ENCODE peak calls at places on chromosomes 6 and 20, in six cellular contexts. X is GM19239; G is HEK293T; U is activated T-cell treated with anti-CD3 and anti-CD28 coated beads, Interleukin-2, amount 50 U/mL, for 72 hours; C is CD4-positive, CD25-positive, alpha-beta regulatory T cell; O is H54. D is an unnamed sample.

GRCh38 chr6:79413562-79414002 is 123.6 kb downstream of the LCA5 start:
- DNase-seq in C (no peak), O (no peak), G (no peak), U (no peak), X (no peak), D (peak)

GRCh38 chr20:57031867-57032355 is 234.5 kb downstream of the BMP7 start:
- DNase-seq in O (no peak), X (no peak), G (no peak), U (no peak), C (no peak), D (no peak)

GRCh38 chr20:23143098-23143497 is 57.0 kb upstream of the CD93 start:
- DNase-seq in O (peak), G (no peak), U (peak), C (peak), X (no peak), D (peak)

GRCh38 chr20:51208162-51208561 is 185.3 kb upstream of the KCNG1 start:
- DNase-seq in C (no peak), U (no peak), G (no peak), X (no peak), O (no peak), D (no peak)

GRCh38 chr6:39310542-39310941 is 3.7 kb downstream of the KCNK17 start:
- DNase-seq in G (no peak), X (no peak), C (no peak), O (no peak), U (no peak), D (no peak)

GRCh38 chr6:167703781-167704180 is 122.9 kb upstream of the AFDN start:
- DNase-seq in G (peak), U (no peak), C (no peak), X (no peak), O (no peak), D (no peak)

GRCh38 chr6:118667988-118668387 is 16.6 kb upstream of the CEP85L start:
- DNase-seq in X (no peak), G (no peak), C (no peak), U (no peak), O (no peak), D (no peak)

GRCh38 chr20:47008842-47009518 is 114.3 kb downstream of the EYA2 start:
- DNase-seq in O (no peak), G (no peak), U (no peak), C (no peak), X (no peak), D (no peak)

GRCh38 chr6:5335020-5335419 is 73.7 kb downstream of the FARS2 start:
- DNase-seq in C (no peak), X (peak), O (no peak), U (no peak), G (no peak), D (no peak)

D was measured in amniotic stem cell.